ENCODE peak calls at places on chromosomes 3 and 15, in ten cellular contexts. F is endothelial cell; O is NCI-H1092 treated with DMSO at 0.1 percent for 48 hours; G is NCI-H1048; E is activated naive CD8-positive, alpha-beta T cell treated with anti-CD3 and anti-CD28 coated beads, Interleukin-2, amount 50 U/mL, for 16 hours; I is heart right ventricle; W is cardiac fibroblast; R is stimulated activated CD8-positive, alpha-beta memory T cell treated with anti-CD3 and anti-CD28 coated beads, Interleukin-4, amount 100 ng/mL, for 4 hours; K is aorta; H is stimulated activated CD4-positive, alpha-beta T cell treated with anti-CD3 and anti-CD28 coated beads, TNF-alpha, amount 100 ng/mL, for 1 hour. D is an unnamed sample.

GRCh38 chr3:124243253-124243859 is 251.4 kb upstream of the ROPN1 start:
- DNase-seq in F (no peak), O (no peak), G (no peak), E (no peak), I (no peak), W (no peak), R (no peak), K (no peak), H (no peak), D (no peak)

GRCh38 chr3:25885544-25885943 is 95.7 kb downstream of the OXSM start:
- DNase-seq in F (no peak), O (no peak), G (no peak), E (no peak), I (no peak), W (no peak), R (no peak), K (no peak), H (no peak), D (no peak)

GRCh38 chr15:100665570-100665969 is 63.2 kb downstream of the ASB7 start:
- DNase-seq in F (no peak), O (no peak), G (no peak), E (no peak), I (no peak), W (peak), R (no peak), K (no peak), H (no peak), D (no peak)

GRCh38 chr3:155676252-155676981 is 68.5 kb downstream of the PLCH1 start:
- DNase-seq in F (no peak), O (no peak), G (peak), E (no peak), I (peak), W (peak), R (no peak), K (no peak), H (no peak), D (no peak)

GRCh38 chr3:134059680-134060560 is 30.2 kb upstream of the SLCO2A1 start:
- DNase-seq in F (no peak), O (no peak), G (no peak), E (no peak), I (no peak), W (no peak), R (no peak), K (no peak), H (no peak), D (no peak)

GRCh38 chr3:120597445-120598049 is 1.4 kb downstream of the NDUFB4 start:
- DNase-seq in F (no peak), O (no peak), G (no peak), E (no peak), I (no peak), W (no peak), R (no peak), K (no peak), H (no peak), D (no peak)

GRCh38 chr3:13262493-13263211 is 157.5 kb downstream of the NUP210 start:
- DNase-seq in F (peak), O (no peak), G (no peak), E (no peak), I (no peak), W (no peak), R (no peak), K (peak), H (no peak), D (no peak)

GRCh38 chr15:61856295-61856694 is 204.0 kb downstream of the VPS13C start:
- DNase-seq in F (no peak), O (no peak), G (no peak), E (no peak), I (no peak), W (no peak), R (no peak), K (no peak), H (no peak), D (no peak)

GRCh38 chr15:68751622-68752021 is 69.1 kb downstream of the ANP32A start:
- DNase-seq in F (no peak), O (no peak), G (no peak), E (no peak), I (no peak), W (no peak), R (no peak), K (no peak), H (no peak), D (no peak)

D was measured in D721Med.